ENCODE peak calls at places on chromosomes 12 and 14, in nine cellular contexts. S, L, W, P, Y, B, K, T and N are unnamed samples.

GRCh38 chr12:1197264-1198018 is 206.4 kb downstream of the ERC1 start:
- DNase-seq in W (no peak), B (no peak), T (no peak), P (no peak), K (peak), S (no peak), Y (peak), L (peak), N (no peak)

GRCh38 chr14:101963052-101963451 is 1.3 kb upstream of the DYNC1H1 start:
- DNase-seq in B (no peak), W (no peak), L (no peak), Y (no peak), P (peak), S (no peak), T (no peak), K (no peak), N (no peak)

GRCh38 chr12:93173178-93173957 is 204.4 kb upstream of the NUDT4 start:
- DNase-seq in P (peak), K (no peak), Y (peak), L (peak), S (no peak), T (no peak), W (no peak), B (no peak), N (no peak)

GRCh38 chr14:91117960-91118359 is 4.1 kb downstream of the DGLUCY start:
- DNase-seq in T (no peak), K (no peak), W (no peak), S (no peak), Y (no peak), P (no peak), L (no peak), B (no peak), N (no peak)

GRCh38 chr14:74963705-74964271 is 8.4 kb upstream of the PGF start:
- DNase-seq in Y (peak), B (no peak), K (no peak), P (no peak), W (no peak), T (no peak), L (peak), S (no peak), N (no peak)

GRCh38 chr12:51887476-51888315 is at the start of gene ANKRD33:
- DNase-seq in T (no peak), S (no peak), P (no peak), B (peak), Y (no peak), K (no peak), L (peak), W (no peak), N (no peak)

GRCh38 chr14:52455291-52456088 is 96.8 kb downstream of the TXNDC16 start:
- DNase-seq in Y (peak), P (no peak), K (no peak), T (no peak), S (no peak), B (no peak), W (no peak), L (peak), N (no peak)

GRCh38 chr12:104498211-104498801 is 41.6 kb downstream of the CHST11 start:
- DNase-seq in T (no peak), L (peak), Y (no peak), W (peak), B (no peak), K (no peak), S (peak), P (no peak), N (peak)

GRCh38 chr12:116878567-116879508 is 2.4 kb downstream of the HRK start:
- DNase-seq in K (no peak), P (no peak), B (no peak), Y (peak), W (peak), T (no peak), L (no peak), S (no peak), N (no peak)

GRCh38 chr12:113271466-113271852 is 50.2 kb downstream of the TPCN1 start:
- DNase-seq in K (no peak), L (no peak), B (no peak), Y (no peak), S (no peak), T (no peak), P (no peak), W (no peak), N (no peak)

GRCh38 chr12:54821676-54822075 is 32.6 kb upstream of the MUCL1 start:
- DNase-seq in T (no peak), W (no peak), L (no peak), P (no peak), B (no peak), K (no peak), S (no peak), Y (no peak), N (no peak)

GRCh38 chr14:33118653-33119052 is 180.0 kb downstream of the NPAS3 start:
- DNase-seq in L (no peak), B (no peak), Y (no peak), W (no peak), S (no peak), T (no peak), P (peak), K (no peak), N (no peak)

GRCh38 chr12:124379938-124380754 is 85.3 kb downstream of the RFLNA start:
- DNase-seq in W (no peak), L (peak), B (no peak), K (peak), T (no peak), Y (peak), P (no peak), S (no peak), N (no peak)

GRCh38 chr12:442235-442884 is 17.4 kb upstream of the B4GALNT3 start:
- DNase-seq in P (peak), L (peak), B (peak), T (peak), W (peak), K (peak), Y (peak), S (no peak), N (peak)

GRCh38 chr14:61177279-61178225 is 103.6 kb downstream of the TMEM30B start:
- DNase-seq in K (no peak), Y (no peak), S (no peak), P (no peak), T (no peak), L (no peak), B (no peak), W (no peak), N (no peak)

GRCh38 chr14:94282991-94283723 is 9.9 kb downstream of the SERPINA10 start:
- DNase-seq in S (no peak), Y (peak), T (no peak), B (no peak), W (no peak), K (no peak), P (no peak), L (no peak), N (no peak)

GRCh38 chr14:94288610-94289465 is 4.2 kb downstream of the SERPINA10 start:
- DNase-seq in Y (no peak), B (no peak), P (no peak), W (no peak), S (no peak), K (no peak), T (no peak), L (no peak), N (no peak)

GRCh38 chr14:94278732-94279131 is 14.3 kb downstream of the SERPINA10 start:
- DNase-seq in B (no peak), Y (no peak), K (no peak), P (no peak), L (no peak), W (no peak), S (no peak), T (no peak), N (no peak)

GRCh38 chr14:94285158-94285557 is 7.9 kb downstream of the SERPINA10 start:
- DNase-seq in S (no peak), B (no peak), K (no peak), L (no peak), T (no peak), Y (no peak), P (no peak), W (no peak), N (no peak)

DNA sequence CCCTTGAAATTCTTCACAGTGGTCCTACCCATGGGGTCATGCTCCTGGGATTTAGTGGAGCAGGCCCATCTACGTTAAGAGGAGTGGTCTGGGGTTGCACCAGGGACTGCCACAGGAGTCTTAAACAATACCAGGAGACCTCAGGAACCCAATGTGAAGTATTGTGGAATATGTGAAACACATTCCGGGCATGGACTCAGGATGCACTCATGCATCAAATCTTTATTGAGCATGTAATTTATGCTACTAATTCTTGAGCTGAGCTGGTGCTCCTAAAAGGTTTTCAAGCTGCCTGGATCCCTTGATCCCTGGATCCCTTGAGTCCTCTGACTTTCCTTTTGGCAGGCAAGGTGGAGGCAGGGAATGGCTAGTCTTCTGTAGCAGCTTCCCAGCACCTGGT is 8.8 kb downstream of the SERPINA10 start:
- DNase-seq in T (no peak), K (no peak), P (peak), S (no peak), B (no peak), W (no peak), L (no peak), Y (no peak), N (no peak)
- H3K4me3 ChIP-seq in T (no peak), K (no peak), P (no peak), S (no peak), B (no peak), W (no peak), L (no peak), Y (no peak), N (no peak)

GRCh38 chr14:78752789-78753188 is 582.6 kb downstream of the NRXN3 start:
- DNase-seq in B (peak), P (no peak), Y (no peak), T (no peak), K (peak), S (no peak), W (no peak), L (peak), N (no peak)

GRCh38 chr14:78746086-78746595 is 576.0 kb downstream of the NRXN3 start:
- DNase-seq in P (no peak), B (no peak), Y (no peak), S (no peak), L (no peak), W (no peak), K (no peak), T (no peak), N (no peak)

GRCh38 chr14:78747809-78748208 is 577.6 kb downstream of the NRXN3 start:
- DNase-seq in T (no peak), S (no peak), L (no peak), P (no peak), B (no peak), K (no peak), W (no peak), Y (no peak), N (no peak)
- H3K4me3 ChIP-seq in T (no peak), S (no peak), L (no peak), P (no peak), B (no peak), K (no peak), W (no peak), Y (no peak), N (no peak)

DNA sequence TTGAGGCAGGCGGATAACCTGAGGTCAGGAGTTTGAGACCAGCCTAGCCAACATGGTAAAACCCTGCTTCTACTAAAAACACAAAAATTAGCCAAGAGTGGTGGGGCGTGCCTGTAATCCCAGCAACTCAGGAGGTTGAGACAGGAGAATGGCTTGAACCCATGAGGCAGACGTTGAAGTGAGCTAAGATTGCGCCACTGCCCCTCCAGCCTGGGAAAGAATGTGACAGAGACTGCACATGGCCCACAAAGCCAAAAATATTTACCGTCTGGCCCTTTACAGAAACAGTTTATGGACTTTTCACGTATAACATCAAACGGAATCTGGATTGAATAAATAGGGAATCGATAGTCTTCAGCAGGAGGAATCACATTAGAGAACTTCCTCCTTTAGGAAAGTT is 3.5 kb downstream of the RSRC2 start:
- DNase-seq in P (peak), S (no peak), B (no peak), W (no peak), T (peak), L (peak), Y (peak), K (peak), N (no peak)
- H3K4me3 ChIP-seq in P (peak), S (no peak), B (no peak), W (peak), T (no peak), L (no peak), Y (peak), K (peak), N (no peak)

GRCh38 chr12:111351026-111351425 is 17.9 kb downstream of the PHETA1 start:
- DNase-seq in W (no peak), L (no peak), P (no peak), T (no peak), Y (no peak), S (no peak), K (no peak), B (no peak), N (no peak)
- H3K4me3 ChIP-seq in W (no peak), L (no peak), P (no peak), T (no peak), Y (no peak), S (no peak), K (no peak), B (no peak), N (no peak)

GRCh38 chr14:70823281-70823680 is 14.0 kb upstream of the MAP3K9 start:
- DNase-seq in W (no peak), K (no peak), P (no peak), B (no peak), S (no peak), T (no peak), Y (no peak), L (no peak), N (no peak)
- H3K4me3 ChIP-seq in W (no peak), K (no peak), P (no peak), B (no peak), S (no peak), T (no peak), Y (no peak), L (no peak), N (no peak)

DNA sequence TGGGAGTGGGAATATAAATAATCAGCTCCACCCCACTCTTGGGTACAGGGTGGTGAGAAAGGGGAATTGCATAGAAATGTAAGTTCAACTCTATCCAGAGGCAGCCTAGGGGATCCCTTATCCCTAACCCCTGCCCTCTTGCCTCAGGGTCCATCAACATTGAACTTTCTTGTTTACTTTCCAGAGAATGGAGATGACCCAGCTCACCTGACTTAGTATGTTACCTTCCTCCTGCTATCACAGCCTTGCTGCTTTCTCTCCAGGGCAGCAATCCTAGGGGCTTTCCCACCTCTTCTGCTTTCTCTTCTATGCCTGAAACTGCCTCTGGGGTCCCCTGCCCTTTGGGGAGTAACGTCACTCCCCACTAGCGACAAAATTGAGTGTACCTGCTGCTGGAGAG is 2.7 kb downstream of the LRP1 start:
- DNase-seq in K (no peak), S (no peak), L (no peak), Y (no peak), P (no peak), W (no peak), T (no peak), B (no peak), N (no peak)
- H3K4me3 ChIP-seq in K (no peak), S (no peak), L (peak), Y (peak), P (no peak), W (no peak), T (no peak), B (no peak), N (no peak)

DNA sequence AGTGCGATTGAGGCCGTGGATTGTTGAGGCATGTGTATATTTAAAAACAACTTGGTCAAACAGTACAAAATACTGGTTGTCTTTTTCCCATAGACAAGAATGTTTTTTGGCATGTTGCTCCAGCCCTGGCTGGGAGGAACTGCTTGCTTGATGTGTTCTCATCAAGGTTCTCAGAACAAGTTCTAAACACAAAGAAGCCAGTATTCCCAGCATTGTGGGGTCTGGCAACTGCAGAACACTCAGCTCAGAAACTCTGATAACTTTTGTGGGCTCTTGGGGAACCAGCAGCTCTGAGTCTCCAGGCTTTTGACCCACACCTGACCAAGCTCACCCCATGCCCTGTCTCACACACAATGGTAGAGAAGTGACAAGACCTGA is 27.1 kb upstream of the DICER1 start:
- DNase-seq in L (no peak), Y (peak), B (no peak), W (no peak), K (no peak), S (no peak), P (no peak), T (no peak), N (no peak)
- H3K4me3 ChIP-seq in L (no peak), Y (no peak), B (no peak), W (no peak), K (no peak), S (no peak), P (no peak), T (no peak), N (no peak)

GRCh38 chr14:26722258-26722657 is 124.4 kb upstream of the NOVA1 start:
- DNase-seq in S (no peak), L (no peak), W (no peak), Y (no peak), K (no peak), B (no peak), T (no peak), P (no peak), N (no peak)
- H3K4me3 ChIP-seq in S (no peak), L (no peak), W (no peak), Y (no peak), K (no peak), B (no peak), T (no peak), P (no peak), N (no peak)

GRCh38 chr12:102950107-102950949 is 7.1 kb upstream of the ASCL1 start:
- DNase-seq in P (no peak), B (no peak), S (no peak), T (no peak), Y (no peak), L (no peak), W (no peak), K (peak), N (no peak)
- H3K4me3 ChIP-seq in P (no peak), B (no peak), S (no peak), T (no peak), Y (no peak), L (no peak), W (no peak), K (no peak), N (no peak)